ENCODE peak calls at places on chromosome 2, in nine cellular contexts. One of them, this sample, is unnamed.
A peak's percentile ranks its signal among the peaks of the same experiment; 100 is the strongest.

GRCh38 chr2:33275689-33276444 is 200.6 kb upstream of the RASGRP3 start:
- DNase-seq in naive thymus-derived CD8-positive, alpha-beta T cell: no peak
- DNase-seq in NCI-H1694: no peak
- DNase-seq in sciatic nerve: no peak
- DNase-seq in hypothalamus: no peak
- DNase-seq in SK-N-SH: peak; percentile 12
- DNase-seq in amniotic stem cell: peak; percentile 27
- DNase-seq in A549: peak; percentile 93
- DNase-seq in B cell: no peak
- DNase-seq in this sample: peak; percentile 77

GRCh38 chr2:109586687-109587086 is 27.1 kb downstream of the SEPTIN10 start:
- DNase-seq in naive thymus-derived CD8-positive, alpha-beta T cell: no peak
- DNase-seq in A549: no peak
- DNase-seq in sciatic nerve: no peak
- DNase-seq in NCI-H1694: no peak
- DNase-seq in B cell: no peak
- DNase-seq in SK-N-SH: no peak
- DNase-seq in amniotic stem cell: no peak
- DNase-seq in hypothalamus: no peak
- DNase-seq in this sample: no peak

GRCh38 chr2:120520454-120520853 is 174.5 kb downstream of the INHBB start:
- DNase-seq in A549: no peak
- DNase-seq in sciatic nerve: no peak
- DNase-seq in naive thymus-derived CD8-positive, alpha-beta T cell: no peak
- DNase-seq in hypothalamus: no peak
- DNase-seq in SK-N-SH: no peak
- DNase-seq in amniotic stem cell: no peak
- DNase-seq in B cell: no peak
- DNase-seq in NCI-H1694: no peak
- DNase-seq in this sample: no peak

GRCh38 chr2:164696634-164697033 is 75.4 kb upstream of the GRB14 start:
- DNase-seq in naive thymus-derived CD8-positive, alpha-beta T cell: no peak
- DNase-seq in B cell: no peak
- DNase-seq in A549: peak; percentile 13
- DNase-seq in SK-N-SH: peak; percentile 5
- DNase-seq in sciatic nerve: no peak
- DNase-seq in hypothalamus: no peak
- DNase-seq in NCI-H1694: no peak
- DNase-seq in amniotic stem cell: no peak
- DNase-seq in this sample: no peak

GRCh38 chr2:178834086-178834485 is 26.9 kb upstream of the TTN start:
- DNase-seq in sciatic nerve: no peak
- DNase-seq in naive thymus-derived CD8-positive, alpha-beta T cell: no peak
- DNase-seq in NCI-H1694: no peak
- DNase-seq in SK-N-SH: no peak
- DNase-seq in A549: no peak
- DNase-seq in hypothalamus: no peak
- DNase-seq in B cell: no peak
- DNase-seq in amniotic stem cell: no peak
- DNase-seq in this sample: no peak

GRCh38 chr2:172097557-172098131 is 5.1 kb downstream of the DLX2 start:
- DNase-seq in NCI-H1694: peak; percentile 69
- DNase-seq in naive thymus-derived CD8-positive, alpha-beta T cell: no peak
- DNase-seq in A549: no peak
- DNase-seq in SK-N-SH: peak; percentile 53
- DNase-seq in sciatic nerve: no peak
- DNase-seq in B cell: no peak
- DNase-seq in amniotic stem cell: no peak
- DNase-seq in hypothalamus: no peak
- DNase-seq in this sample: no peak

GRCh38 chr2:31660812-31661335 is 80.1 kb upstream of the SRD5A2 start:
- DNase-seq in NCI-H1694: no peak
- DNase-seq in SK-N-SH: no peak
- DNase-seq in naive thymus-derived CD8-positive, alpha-beta T cell: no peak
- DNase-seq in A549: no peak
- DNase-seq in hypothalamus: no peak
- DNase-seq in B cell: no peak
- DNase-seq in amniotic stem cell: no peak
- DNase-seq in sciatic nerve: no peak
- DNase-seq in this sample: no peak

GRCh38 chr2:233764264-233764663 is 4.2 kb downstream of the UGT1A1 start:
- DNase-seq in amniotic stem cell: no peak
- DNase-seq in naive thymus-derived CD8-positive, alpha-beta T cell: no peak
- DNase-seq in sciatic nerve: no peak
- DNase-seq in B cell: no peak
- DNase-seq in SK-N-SH: no peak
- DNase-seq in hypothalamus: no peak
- DNase-seq in NCI-H1694: no peak
- DNase-seq in A549: no peak
- DNase-seq in this sample: no peak

GRCh38 chr2:84646514-84646913 is 130.2 kb downstream of the DNAH6 start:
- DNase-seq in amniotic stem cell: no peak
- DNase-seq in NCI-H1694: no peak
- DNase-seq in SK-N-SH: no peak
- DNase-seq in A549: no peak
- DNase-seq in B cell: no peak
- DNase-seq in hypothalamus: no peak
- DNase-seq in sciatic nerve: no peak
- DNase-seq in naive thymus-derived CD8-positive, alpha-beta T cell: no peak
- DNase-seq in this sample: no peak

GRCh38 chr2:190537765-190538164 is 3.2 kb upstream of the NEMP2 start:
- DNase-seq in hypothalamus: no peak
- DNase-seq in B cell: peak; percentile 46
- DNase-seq in sciatic nerve: no peak
- DNase-seq in SK-N-SH: no peak
- DNase-seq in amniotic stem cell: no peak
- DNase-seq in NCI-H1694: no peak
- DNase-seq in naive thymus-derived CD8-positive, alpha-beta T cell: peak; percentile 29
- DNase-seq in A549: no peak
- DNase-seq in this sample: no peak

GRCh38 chr2:43225093-43225787 is 1.2 kb downstream of the ZFP36L2 start:
- DNase-seq in B cell: peak; percentile 80
- DNase-seq in amniotic stem cell: peak; percentile 23
- DNase-seq in sciatic nerve: peak; percentile 77
- DNase-seq in NCI-H1694: no peak
- DNase-seq in hypothalamus: no peak
- DNase-seq in A549: no peak
- DNase-seq in naive thymus-derived CD8-positive, alpha-beta T cell: peak; percentile 81
- DNase-seq in SK-N-SH: peak; percentile 51
- DNase-seq in this sample: no peak

GRCh38 chr2:238790126-238790820 is 57.6 kb upstream of the TWIST2 start:
- DNase-seq in NCI-H1694: no peak
- DNase-seq in B cell: no peak
- DNase-seq in hypothalamus: no peak
- DNase-seq in SK-N-SH: no peak
- DNase-seq in naive thymus-derived CD8-positive, alpha-beta T cell: no peak
- DNase-seq in amniotic stem cell: no peak
- DNase-seq in A549: no peak
- DNase-seq in sciatic nerve: no peak
- DNase-seq in this sample: no peak

This sample was measured in lower leg skin.